ENCODE peak calls at places on chromosomes 13 and 19, in five cellular contexts. One of them, this sample, is unnamed.

GRCh38 chr13:41610426-41610825 is 153.1 kb downstream of the RGCC start:
- DNase-seq in KBM-7: no peak
- DNase-seq in omental fat pad: no peak
- DNase-seq in neuronal stem cell: no peak
- DNase-seq in OCI-LY7: no peak
- DNase-seq in this sample: no peak

GRCh38 chr13:27496006-27496405 is 45.6 kb upstream of the MTIF3 start:
- DNase-seq in KBM-7: no peak
- DNase-seq in omental fat pad: no peak
- DNase-seq in OCI-LY7: no peak
- DNase-seq in neuronal stem cell: no peak
- DNase-seq in this sample: no peak

GRCh38 chr19:11479470-11480080 is 1.3 kb downstream of the ELAVL3 start:
- DNase-seq in omental fat pad: no peak
- DNase-seq in KBM-7: no peak
- DNase-seq in OCI-LY7: no peak
- DNase-seq in neuronal stem cell: peak
- DNase-seq in this sample: no peak

GRCh38 chr19:22335716-22336115 is 49.5 kb downstream of the ZNF729 start:
- DNase-seq in OCI-LY7: no peak
- DNase-seq in KBM-7: no peak
- DNase-seq in omental fat pad: no peak
- DNase-seq in neuronal stem cell: no peak
- DNase-seq in this sample: no peak

GRCh38 chr13:113935081-113935511 is 38.8 kb downstream of the C13orf46 start:
- DNase-seq in KBM-7: no peak
- DNase-seq in OCI-LY7: no peak
- DNase-seq in omental fat pad: no peak
- DNase-seq in neuronal stem cell: no peak
- DNase-seq in this sample: no peak

GRCh38 chr19:5877869-5878268 is 7.5 kb upstream of the FUT5 start:
- DNase-seq in OCI-LY7: no peak
- DNase-seq in omental fat pad: no peak
- DNase-seq in KBM-7: no peak
- DNase-seq in neuronal stem cell: peak
- DNase-seq in this sample: no peak

GRCh38 chr13:26500618-26501320 is 56.7 kb upstream of the WASF3 start:
- DNase-seq in KBM-7: no peak
- DNase-seq in OCI-LY7: no peak
- DNase-seq in omental fat pad: no peak
- DNase-seq in neuronal stem cell: no peak
- DNase-seq in this sample: no peak

GRCh38 chr19:37930416-37930815 is 23.4 kb downstream of the SIPA1L3 start:
- DNase-seq in neuronal stem cell: no peak
- DNase-seq in KBM-7: no peak
- DNase-seq in OCI-LY7: no peak
- DNase-seq in omental fat pad: no peak
- DNase-seq in this sample: no peak

GRCh38 chr19:10639836-10640235 is 14.3 kb upstream of the ILF3 start:
- DNase-seq in KBM-7: no peak
- DNase-seq in neuronal stem cell: no peak
- DNase-seq in omental fat pad: no peak
- DNase-seq in OCI-LY7: no peak
- DNase-seq in this sample: no peak

GRCh38 chr13:110266431-110266809 is 40.5 kb downstream of the COL4A1 start:
- DNase-seq in omental fat pad: no peak
- DNase-seq in neuronal stem cell: no peak
- DNase-seq in OCI-LY7: no peak
- DNase-seq in KBM-7: no peak
- DNase-seq in this sample: no peak

GRCh38 chr19:52961981-52962380 is 700 bp downstream of the ZNF816 start:
- DNase-seq in omental fat pad: no peak
- DNase-seq in neuronal stem cell: no peak
- DNase-seq in KBM-7: no peak
- DNase-seq in OCI-LY7: peak
- DNase-seq in this sample: no peak

GRCh38 chr19:4803736-4804695 is 12.5 kb downstream of the FEM1A start:
- DNase-seq in KBM-7: peak
- DNase-seq in neuronal stem cell: peak
- DNase-seq in omental fat pad: no peak
- DNase-seq in OCI-LY7: peak
- DNase-seq in this sample: peak

GRCh38 chr19:1598777-1599459 is 6.3 kb upstream of the MBD3 start:
- DNase-seq in omental fat pad: no peak
- DNase-seq in neuronal stem cell: no peak
- DNase-seq in KBM-7: no peak
- DNase-seq in OCI-LY7: no peak
- DNase-seq in this sample: no peak

GRCh38 chr13:32804673-32805260 is 211.5 kb upstream of the KL start:
- DNase-seq in KBM-7: no peak
- DNase-seq in neuronal stem cell: no peak
- DNase-seq in OCI-LY7: no peak
- DNase-seq in omental fat pad: no peak
- DNase-seq in this sample: no peak

GRCh38 chr13:110560606-110561334 is 752 bp downstream of the RAB20 start:
- DNase-seq in neuronal stem cell: peak
- DNase-seq in omental fat pad: no peak
- DNase-seq in KBM-7: peak
- DNase-seq in OCI-LY7: no peak
- DNase-seq in this sample: peak

GRCh38 chr19:29694669-29695627 is 20.1 kb downstream of the C19orf12 start:
- DNase-seq in KBM-7: peak
- DNase-seq in OCI-LY7: peak
- DNase-seq in omental fat pad: no peak
- DNase-seq in neuronal stem cell: peak
- DNase-seq in this sample: peak

GRCh38 chr19:31560021-31560770 is 211.0 kb upstream of the TSHZ3 start:
- DNase-seq in OCI-LY7: no peak
- DNase-seq in neuronal stem cell: no peak
- DNase-seq in KBM-7: no peak
- DNase-seq in omental fat pad: no peak
- DNase-seq in this sample: no peak

GRCh38 chr13:60244381-60244780 is 80.7 kb upstream of the DIAPH3 start:
- DNase-seq in omental fat pad: no peak
- DNase-seq in KBM-7: no peak
- DNase-seq in neuronal stem cell: no peak
- DNase-seq in OCI-LY7: no peak
- DNase-seq in this sample: no peak

GRCh38 chr13:21733475-21734311 is 62.8 kb downstream of the FGF9 start:
- DNase-seq in omental fat pad: no peak
- DNase-seq in KBM-7: no peak
- DNase-seq in neuronal stem cell: no peak
- DNase-seq in OCI-LY7: no peak
- DNase-seq in this sample: no peak

GRCh38 chr19:12956446-12957388 is at the start of gene GADD45GIP1:
- DNase-seq in KBM-7: peak
- DNase-seq in OCI-LY7: peak
- DNase-seq in omental fat pad: no peak
- DNase-seq in neuronal stem cell: no peak
- DNase-seq in this sample: peak

GRCh38 chr19:6534451-6535093 is 3.7 kb downstream of the TNFSF9 start:
- DNase-seq in neuronal stem cell: no peak
- DNase-seq in KBM-7: no peak
- DNase-seq in omental fat pad: no peak
- DNase-seq in OCI-LY7: no peak
- DNase-seq in this sample: no peak

GRCh38 chr13:45121421-45121820 is 1.1 kb downstream of the GTF2F2 start:
- DNase-seq in OCI-LY7: peak
- DNase-seq in KBM-7: peak
- DNase-seq in omental fat pad: no peak
- DNase-seq in neuronal stem cell: no peak
- DNase-seq in this sample: no peak

GRCh38 chr19:13992025-13992424 is 14.1 kb downstream of the RFX1 start:
- DNase-seq in KBM-7: no peak
- DNase-seq in neuronal stem cell: no peak
- DNase-seq in OCI-LY7: no peak
- DNase-seq in omental fat pad: no peak
- DNase-seq in this sample: no peak

GRCh38 chr19:32870154-32870573 is 597 bp upstream of the SLC7A9 start:
- DNase-seq in KBM-7: no peak
- DNase-seq in omental fat pad: no peak
- DNase-seq in neuronal stem cell: no peak
- DNase-seq in OCI-LY7: no peak
- DNase-seq in this sample: no peak

GRCh38 chr13:46520188-46520587 is 32.8 kb upstream of the LRCH1 start:
- DNase-seq in OCI-LY7: no peak
- DNase-seq in neuronal stem cell: no peak
- DNase-seq in omental fat pad: no peak
- DNase-seq in KBM-7: no peak
- DNase-seq in this sample: peak

GRCh38 chr13:57631607-57632275 is at the start of gene PCDH17:
- DNase-seq in neuronal stem cell: peak
- DNase-seq in OCI-LY7: no peak
- DNase-seq in KBM-7: peak
- DNase-seq in omental fat pad: no peak
- DNase-seq in this sample: peak

GRCh38 chr13:112446347-112446861 is 70.2 kb downstream of the SPACA7 start:
- DNase-seq in KBM-7: no peak
- DNase-seq in OCI-LY7: no peak
- DNase-seq in neuronal stem cell: no peak
- DNase-seq in omental fat pad: no peak
- DNase-seq in this sample: no peak

GRCh38 chr19:18137242-18137641 is 15.7 kb upstream of the PIK3R2 start:
- DNase-seq in KBM-7: no peak
- DNase-seq in neuronal stem cell: no peak
- DNase-seq in OCI-LY7: no peak
- DNase-seq in omental fat pad: no peak
- DNase-seq in this sample: no peak

GRCh38 chr13:26442541-26442940 is 114.9 kb upstream of the WASF3 start:
- DNase-seq in OCI-LY7: no peak
- DNase-seq in KBM-7: no peak
- DNase-seq in omental fat pad: no peak
- DNase-seq in neuronal stem cell: no peak
- DNase-seq in this sample: no peak

GRCh38 chr13:42544246-42544915 is 29.6 kb upstream of the TNFSF11 start:
- DNase-seq in neuronal stem cell: no peak
- DNase-seq in KBM-7: no peak
- DNase-seq in OCI-LY7: no peak
- DNase-seq in omental fat pad: no peak
- DNase-seq in this sample: no peak